ENCODE peak calls at places on chromosomes 2 and 18, in five cellular contexts. B is MM.1S; F is CD4-positive, alpha-beta T cell; Q is ovary; E is glutamatergic neuron. V is an unnamed sample.

GRCh38 chr2:224934542-224935188 is 107.6 kb downstream of the DOCK10 start:
- DNase-seq in Q (no peak), E (no peak), B (no peak), F (no peak), V (no peak)

GRCh38 chr2:204228169-204228940 is 291.8 kb downstream of the ICOS start:
- DNase-seq in F (no peak), B (no peak), Q (no peak), E (no peak), V (no peak)

GRCh38 chr2:140997997-140998396 is 1132.8 kb downstream of the LRP1B start:
- DNase-seq in F (no peak), Q (no peak), B (no peak), E (no peak), V (no peak)

GRCh38 chr2:226475650-226476049 is 324.0 kb downstream of the IRS1 start:
- DNase-seq in B (no peak), Q (no peak), F (no peak), E (no peak), V (no peak)

GRCh38 chr2:70141754-70142589 is 48.8 kb downstream of the C2orf42 start:
- DNase-seq in E (peak), Q (no peak), F (no peak), B (no peak), V (peak)

GRCh38 chr2:72094701-72095100 is 53.0 kb downstream of the CYP26B1 start:
- DNase-seq in B (no peak), E (no peak), Q (no peak), F (no peak), V (peak)

GRCh38 chr2:174794851-174795374 is 30.6 kb upstream of the CHRNA1 start:
- DNase-seq in E (no peak), B (no peak), Q (no peak), F (no peak), V (no peak)

GRCh38 chr2:227374158-227374557 is 4.9 kb downstream of the TM4SF20 start:
- DNase-seq in F (no peak), E (no peak), Q (no peak), B (no peak), V (no peak)

GRCh38 chr2:221521261-221521845 is 50.8 kb downstream of the EPHA4 start:
- DNase-seq in E (no peak), Q (no peak), B (no peak), F (no peak), V (no peak)

GRCh38 chr2:101811226-101812015 is 113.9 kb downstream of the MAP4K4 start:
- DNase-seq in Q (no peak), E (no peak), F (no peak), B (no peak), V (no peak)

GRCh38 chr18:13585379-13586153 is 140.8 kb downstream of the FAM210A start:
- DNase-seq in E (no peak), F (no peak), B (no peak), Q (no peak), V (no peak)
- TF ChIP-seq CTCF in E (no peak), F (no peak), B (no peak), Q (no peak), V (no peak)

GRCh38 chr2:3257842-3258241 is 119.8 kb downstream of the EIPR1 start:
- DNase-seq in F (no peak), Q (no peak), B (no peak), E (no peak), V (no peak)
- TF ChIP-seq CTCF in F (no peak), Q (no peak), B (no peak), E (no peak), V (no peak)

GRCh38 chr2:232537079-232537478 is 2.4 kb upstream of the CHRNG start:
- DNase-seq in F (no peak), E (no peak), Q (no peak), B (no peak), V (no peak)
- TF ChIP-seq CTCF in F (no peak), E (peak), Q (no peak), B (peak), V (no peak)

GRCh38 chr2:55431982-55432627 is 12.4 kb upstream of the CCDC88A start:
- DNase-seq in F (no peak), B (peak), E (no peak), Q (no peak), V (no peak)
- TF ChIP-seq CTCF in F (peak), B (peak), E (peak), Q (peak), V (peak)

GRCh38 chr2:208101716-208102631 is 22.4 kb downstream of the CRYGD start:
- DNase-seq in E (no peak), Q (no peak), B (no peak), F (no peak), V (no peak)
- TF ChIP-seq CTCF in E (no peak), Q (no peak), B (peak), F (no peak), V (peak)